ENCODE peak calls at places on chromosome 5, in five cellular contexts. R is endothelial cell of umbilical vein, W is GM23338, B is HepG2, K is HCT116. S is an unnamed sample.

GRCh38 chr5:137186759-137187461 is 312.2 kb downstream of the SPOCK1 start:
- DNase-seq in R (no peak), W (no peak), B (no peak), K (no peak), S (no peak)

GRCh38 chr5:138068742-138069375 is 15.0 kb upstream of the WNT8A start:
- DNase-seq in R (peak; percentile 85), W (peak; percentile 86), B (peak; percentile 59), K (peak; percentile 74), S (peak; percentile 51)

GRCh38 chr5:143197260-143197656 is 206.2 kb downstream of the NR3C1 start:
- DNase-seq in R (no peak), W (no peak), B (no peak), K (no peak), S (no peak)

GRCh38 chr5:54742417-54742889 is 224.9 kb downstream of the SNX18 start:
- DNase-seq in R (peak; percentile 55), W (peak; percentile 44), B (no peak), K (no peak), S (peak; percentile 86)

GRCh38 chr5:14178671-14179211 is 35.6 kb downstream of the TRIO start:
- DNase-seq in R (no peak), W (peak; percentile 43), B (no peak), K (no peak), S (no peak)

GRCh38 chr5:6464441-6464840 is 15.8 kb downstream of the UBE2QL1 start:
- DNase-seq in R (no peak), W (no peak), B (no peak), K (no peak), S (no peak)

GRCh38 chr5:148374693-148375360 is 8.9 kb upstream of the FBXO38 start:
- DNase-seq in R (peak; percentile 66), W (peak; percentile 88), B (peak; percentile 72), K (peak; percentile 45), S (peak; percentile 45)

GRCh38 chr5:19018822-19019221 is 969.2 kb downstream of the CDH18 start:
- DNase-seq in R (no peak), W (peak; percentile 7), B (no peak), K (no peak), S (no peak)

GRCh38 chr5:179699640-179700298 is 1.0 kb downstream of the CANX start:
- DNase-seq in R (peak; percentile 60), W (peak; percentile 17), B (peak; percentile 57), K (no peak), S (no peak)

GRCh38 chr5:180463216-180463900 is 30.8 kb upstream of the CNOT6 start:
- DNase-seq in R (no peak), W (no peak), B (no peak), K (no peak), S (no peak)

GRCh38 chr5:149429839-149430721 is 51.0 kb upstream of the IL17B start:
- DNase-seq in R (peak; percentile 38), W (peak; percentile 67), B (peak; percentile 84), K (peak; percentile 66), S (no peak)

GRCh38 chr5:34959323-34959722 is 30.0 kb downstream of the DNAJC21 start:
- DNase-seq in R (no peak), W (no peak), B (no peak), K (no peak), S (no peak)

GRCh38 chr5:144361406-144361805 is 190.7 kb downstream of the KCTD16 start:
- DNase-seq in R (no peak), W (no peak), B (no peak), K (no peak), S (no peak)

GRCh38 chr5:168843277-168843997 is 264.3 kb upstream of the PANK3 start:
- DNase-seq in R (no peak), W (no peak), B (no peak), K (no peak), S (no peak)

GRCh38 chr5:149667084-149667826 is 62.9 kb upstream of the PPARGC1B start:
- DNase-seq in R (peak; percentile 42), W (peak; percentile 75), B (peak; percentile 25), K (peak; percentile 57), S (no peak)

GRCh38 chr5:37683072-37683471 is 156.8 kb downstream of the GDNF start:
- DNase-seq in R (no peak), W (no peak), B (no peak), K (no peak), S (no peak)

GRCh38 chr5:57171818-57172465 is 1.9 kb upstream of the GPBP1 start:
- DNase-seq in R (no peak), W (no peak), B (no peak), K (no peak), S (no peak)

GRCh38 chr5:76403713-76403962 is 553 bp downstream of the IQGAP2 start:
- DNase-seq in R (no peak), W (no peak), B (no peak), K (no peak), S (no peak)

GRCh38 chr5:76402880-76403712 is at the start of gene IQGAP2:
- DNase-seq in R (peak; percentile 51), W (peak; percentile 73), B (peak; percentile 50), K (peak; percentile 37), S (no peak)

GRCh38 chr5:76401801-76402250 is 1.3 kb upstream of the IQGAP2 start:
- DNase-seq in R (no peak), W (no peak), B (no peak), K (no peak), S (no peak)

GRCh38 chr5:76403963-76404693 is 1.0 kb downstream of the IQGAP2 start:
- DNase-seq in R (no peak), W (peak; percentile 93), B (peak; percentile 96), K (no peak), S (no peak)

GRCh38 chr5:76402251-76402879 is 720 bp upstream of the IQGAP2 start:
- DNase-seq in R (peak; percentile 13), W (peak; percentile 83), B (peak; percentile 58), K (no peak), S (peak; percentile 26)
- TF ChIP-seq EZH2 in R (no peak), W (no peak), B (no peak), K (no peak), S (no peak)

GRCh38 chr5:73606206-73606753 is 19.7 kb upstream of the ARHGEF28 start:
- DNase-seq in R (no peak), W (no peak), B (no peak), K (no peak), S (no peak)
- TF ChIP-seq POLR2AphosphoS5 in R (no peak), W (no peak), B (no peak), K (no peak), S (no peak)

DNA sequence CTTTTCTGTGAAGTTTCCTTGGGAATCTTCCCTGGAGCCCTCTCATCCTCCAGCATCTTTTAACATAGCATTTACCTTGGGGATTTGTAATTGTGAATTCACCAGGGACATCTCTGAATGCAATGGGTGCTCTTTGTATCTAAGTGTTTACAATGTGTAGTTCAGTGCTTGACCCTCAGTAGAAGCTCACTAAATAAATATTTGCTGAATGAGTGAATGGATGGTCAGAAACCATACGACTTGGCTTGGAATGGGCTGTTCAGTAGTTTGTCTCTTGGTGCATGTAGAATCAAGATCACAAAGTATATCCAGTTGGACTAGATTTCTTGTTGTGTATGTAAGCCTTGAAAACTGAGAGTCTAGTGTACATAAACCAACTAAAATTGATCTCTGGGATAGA is 81.8 kb upstream of the MEF2C start:
- DNase-seq in R (no peak), W (no peak), B (peak; percentile 27), K (no peak), S (no peak)
- H3K27ac ChIP-seq in R (no peak overlapping the region), W (no peak overlapping the region), B (no peak overlapping the region), K (no peak overlapping the region), S (no peak overlapping the region)

DNA sequence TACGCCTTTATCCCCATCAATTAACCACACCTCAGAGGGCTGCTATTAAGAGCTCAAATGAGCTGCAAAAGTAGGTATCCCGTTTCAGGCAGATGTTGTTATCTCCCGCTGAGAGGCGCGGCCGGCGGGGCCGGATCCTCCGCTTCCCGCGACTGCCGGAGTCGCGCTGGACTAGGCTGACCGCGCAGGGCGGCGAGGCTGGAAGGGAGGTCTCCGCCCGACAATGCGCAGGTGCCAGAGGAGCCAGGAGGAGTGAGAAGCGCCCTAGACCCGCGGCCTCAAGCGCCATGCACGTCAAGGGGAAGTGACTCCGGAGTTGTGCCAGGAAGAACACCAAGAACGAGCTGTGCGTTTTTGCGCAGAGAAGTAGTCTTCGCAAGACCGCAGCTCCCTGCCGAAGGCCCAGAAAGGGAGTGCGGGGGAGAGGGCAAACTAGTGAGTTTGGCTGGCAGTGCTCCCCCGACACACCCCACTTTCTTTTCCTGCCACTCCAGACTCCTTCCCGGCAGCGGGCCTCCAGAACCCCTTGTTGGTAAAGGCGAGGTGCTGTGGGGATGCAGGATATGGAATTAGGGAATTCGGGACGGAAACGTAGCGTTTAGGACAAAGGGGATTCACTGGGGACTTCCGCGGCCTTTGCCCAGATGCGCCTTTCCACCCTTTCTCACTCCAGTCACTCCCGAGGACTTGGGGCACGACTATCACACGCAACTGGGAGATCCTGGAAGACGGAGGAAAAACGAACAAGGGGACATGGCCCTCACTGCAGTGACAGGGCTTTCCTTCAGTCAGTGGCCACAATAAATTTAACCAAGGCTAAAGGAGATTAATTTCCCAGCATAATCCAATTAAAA is 8.0 kb downstream of the NR2F1-AS1 start:
- DNase-seq in R (no peak), W (peak; percentile 78), B (no peak), K (no peak), S (no peak)
- TF ChIP-seq EZH2 in R (no peak), W (peak; percentile 91), B (peak; percentile 15), K (no peak), S (no peak)

DNA sequence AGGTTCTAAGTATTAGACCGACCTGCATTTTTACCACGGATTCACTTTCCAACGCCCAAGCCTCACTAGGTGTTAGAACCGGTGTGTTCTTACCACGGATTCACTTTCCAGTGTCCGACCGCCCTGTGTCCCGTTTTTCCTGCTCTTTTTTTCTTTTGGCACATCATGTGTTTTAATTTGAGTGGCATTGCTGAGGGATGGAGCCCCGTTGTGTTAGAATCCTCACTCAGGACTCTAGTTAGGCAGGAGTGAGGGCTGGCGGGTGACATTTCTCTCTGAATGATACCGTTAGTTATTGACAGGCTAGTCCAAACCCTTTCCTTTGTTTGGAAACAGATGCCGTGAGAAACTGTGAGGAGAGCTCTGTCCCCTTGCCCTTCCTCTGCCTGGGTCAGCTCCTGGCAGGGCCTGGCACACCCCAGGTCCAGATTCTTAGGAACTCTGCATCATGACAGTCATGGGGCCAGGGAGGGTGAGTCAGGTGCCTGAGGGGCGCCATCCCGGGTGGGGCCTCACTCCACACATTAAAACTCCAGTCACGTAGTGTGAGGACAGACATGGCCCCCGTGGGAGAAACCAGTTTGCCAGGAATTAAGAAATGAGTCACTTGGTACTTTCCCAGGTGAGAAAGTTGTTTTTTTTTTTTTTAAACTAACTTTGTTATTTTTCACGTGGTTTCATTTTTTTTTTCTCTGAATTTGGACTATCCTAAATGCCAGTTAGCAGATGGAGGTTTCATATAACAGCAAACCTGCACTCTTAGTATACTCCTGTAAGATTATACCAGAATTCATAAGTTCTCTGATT is 15.8 kb downstream of the EXOC3 start:
- DNase-seq in R (peak; percentile 8), W (no peak), B (no peak), K (no peak), S (no peak)
- TF ChIP-seq POLR2AphosphoS5 in R (no peak), W (no peak), B (no peak), K (no peak), S (no peak)

GRCh38 chr5:16894236-16895057 is 41.6 kb downstream of the MYO10 start:
- DNase-seq in R (peak; percentile 67), W (peak; percentile 42), B (peak; percentile 75), K (peak; percentile 89), S (no peak)
- H3K27ac ChIP-seq in R (no peak overlapping the region), W (peak overlapping the region; percentile 62), B (no peak overlapping the region), K (peak overlapping the region; percentile 66), S (peak overlapping the region; percentile 97)

DNA sequence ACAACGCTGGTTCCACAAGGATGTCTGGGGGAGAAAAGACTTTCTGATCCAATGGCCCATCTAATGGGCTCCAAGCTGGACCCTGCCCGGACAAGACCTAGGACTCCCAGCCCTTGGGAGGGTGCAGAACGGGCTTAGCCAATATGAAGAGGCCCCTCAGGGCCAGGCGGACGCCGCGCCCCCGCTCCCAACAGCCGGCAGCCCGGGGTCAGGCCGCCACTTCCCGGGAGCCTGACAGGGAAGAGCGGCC is 493 bp downstream of the P4HA2 start:
- DNase-seq in R (peak; percentile 23), W (no peak), B (no peak), K (no peak), S (no peak)
- TF ChIP-seq EZH2 in R (no peak), W (no peak), B (no peak), K (no peak), S (no peak)

S was measured in SK-N-MC.